ENCODE peak calls at places on chromosome 18, in seven cellular contexts. E, M, S, Y, O, P and I are unnamed samples.
A peak's percentile ranks its signal among the peaks of the same experiment; 100 is the strongest.

GRCh38 chr18:3333056-3333720 is 71.3 kb downstream of the MYL12B start:
- DNase-seq in Y (no peak), S (no peak), O (no peak), E (no peak), M (no peak), P (no peak), I (no peak)

GRCh38 chr18:48590678-48591077 is 51.8 kb downstream of the CTIF start:
- DNase-seq in M (no peak), Y (no peak), O (no peak), P (no peak), E (no peak), S (peak; percentile 69), I (peak; percentile 86)

GRCh38 chr18:42051411-42051810 is 96.4 kb downstream of the PIK3C3 start:
- DNase-seq in O (no peak), E (no peak), M (no peak), Y (no peak), P (no peak), S (no peak), I (no peak)

GRCh38 chr18:74897971-74898657 is 300.4 kb downstream of the ZNF407 start:
- DNase-seq in Y (no peak), M (no peak), E (no peak), O (no peak), S (peak; percentile 40), P (no peak), I (no peak)

GRCh38 chr18:63237911-63238710 is 81.5 kb downstream of the BCL2 start:
- DNase-seq in M (peak; percentile 40), E (no peak), S (peak; percentile 86), P (peak; percentile 63), Y (no peak), O (peak; percentile 24), I (peak; percentile 95)

GRCh38 chr18:49019446-49020045 is 68.8 kb upstream of the SMAD7 start:
- DNase-seq in Y (no peak), M (no peak), S (peak; percentile 29), O (no peak), P (no peak), E (no peak), I (no peak)

GRCh38 chr18:49020129-49020528 is 69.4 kb upstream of the SMAD7 start:
- DNase-seq in M (no peak), P (no peak), S (no peak), E (no peak), Y (no peak), O (no peak), I (no peak)

GRCh38 chr18:2139676-2140075 is 431.6 kb downstream of the METTL4 start:
- DNase-seq in S (peak; percentile 23), E (no peak), O (no peak), Y (no peak), P (no peak), M (no peak), I (peak; percentile 68)

GRCh38 chr18:34806527-34806926 is 96.4 kb downstream of the DTNA start:
- DNase-seq in P (no peak), S (no peak), E (no peak), O (no peak), Y (no peak), M (no peak), I (peak; percentile 16)

GRCh38 chr18:54776282-54776977 is 51.8 kb upstream of the RAB27B start:
- DNase-seq in P (peak; percentile 25), O (no peak), Y (no peak), E (no peak), S (peak; percentile 99), M (no peak), I (peak; percentile 98)

GRCh38 chr18:2797951-2798350 is 48.9 kb upstream of the EMILIN2 start:
- DNase-seq in Y (no peak), M (no peak), O (no peak), P (no peak), E (no peak), S (no peak), I (no peak)

GRCh38 chr18:43009666-43010065 is 105.8 kb downstream of the RIT2 start:
- DNase-seq in O (no peak), P (no peak), S (no peak), M (no peak), Y (no peak), E (no peak), I (no peak)

GRCh38 chr18:12890500-12890899 is 6.5 kb upstream of the PTPN2 start:
- DNase-seq in E (no peak), S (no peak), M (no peak), Y (no peak), P (no peak), O (no peak), I (no peak)

GRCh38 chr18:50410894-50411293 is 36.0 kb downstream of the SKA1 start:
- DNase-seq in O (no peak), S (peak; percentile 74), Y (no peak), E (no peak), P (no peak), M (no peak), I (peak; percentile 85)

GRCh38 chr18:12005542-12006487 is 24.5 kb downstream of the IMPA2 start:
- DNase-seq in Y (no peak), E (no peak), O (no peak), P (no peak), S (no peak), M (no peak), I (no peak)

GRCh38 chr18:74390900-74391299 is 66.2 kb downstream of the DIPK1C start:
- DNase-seq in Y (no peak), P (no peak), S (no peak), E (no peak), M (no peak), O (no peak), I (no peak)

GRCh38 chr18:48445540-48445939 is 36.4 kb upstream of the ZBTB7C start:
- DNase-seq in O (peak; percentile 68), M (peak; percentile 53), E (no peak), S (peak; percentile 87), P (peak; percentile 89), Y (peak; percentile 80), I (peak; percentile 84)

GRCh38 chr18:25176516-25177042 is 175.4 kb downstream of the ZNF521 start:
- DNase-seq in M (no peak), O (no peak), E (no peak), Y (no peak), S (no peak), P (no peak), I (no peak)

GRCh38 chr18:37574113-37574512 is 8.5 kb upstream of the CELF4 start:
- DNase-seq in M (no peak), P (no peak), O (no peak), E (no peak), S (no peak), Y (no peak), I (peak; percentile 31)

GRCh38 chr18:54235871-54236270 is 11.4 kb upstream of the MBD2 start:
- DNase-seq in Y (no peak), P (no peak), O (no peak), S (peak; percentile 61), M (no peak), E (no peak), I (peak; percentile 62)

GRCh38 chr18:67517224-67517765 is 775 bp upstream of the DSEL start:
- DNase-seq in Y (peak; percentile 43), M (peak; percentile 7), O (peak; percentile 24), P (peak; percentile 73), E (no peak), S (no peak), I (no peak)

GRCh38 chr18:916562-916961 is 11.9 kb downstream of the ADCYAP1 start:
- DNase-seq in S (no peak), Y (no peak), P (no peak), E (no peak), O (no peak), M (no peak), I (no peak)

GRCh38 chr18:33802955-33803354 is 224.9 kb downstream of the ASXL3 start:
- DNase-seq in O (no peak), S (no peak), E (no peak), P (no peak), Y (no peak), M (no peak), I (no peak)

GRCh38 chr18:63476666-63477065 is at the start of gene SERPINB5:
- DNase-seq in M (no peak), S (no peak), Y (peak; percentile 48), O (no peak), E (no peak), P (no peak), I (no peak)

GRCh38 chr18:79604913-79605235 is 74.7 kb upstream of the CTDP1 start:
- DNase-seq in E (no peak), Y (no peak), O (no peak), M (no peak), P (no peak), S (no peak), I (no peak)

GRCh38 chr18:55439036-55439435 is 149.0 kb downstream of the TCF4 start:
- DNase-seq in S (no peak), O (no peak), P (no peak), M (no peak), E (no peak), Y (no peak), I (no peak)

GRCh38 chr18:61946449-61946848 is 53.6 kb upstream of the RNF152 start:
- DNase-seq in Y (no peak), P (no peak), O (no peak), M (no peak), E (no peak), S (peak; percentile 86), I (no peak)

GRCh38 chr18:40949138-40949949 is 1005.7 kb upstream of the PIK3C3 start:
- DNase-seq in O (no peak), Y (no peak), E (no peak), M (no peak), S (no peak), P (no peak), I (no peak)

GRCh38 chr18:12327510-12328178 is 19.6 kb downstream of the TUBB6 start:
- DNase-seq in E (no peak), M (peak; percentile 77), O (peak; percentile 85), Y (peak; percentile 88), S (peak; percentile 74), P (peak; percentile 66), I (peak; percentile 84)

DNA sequence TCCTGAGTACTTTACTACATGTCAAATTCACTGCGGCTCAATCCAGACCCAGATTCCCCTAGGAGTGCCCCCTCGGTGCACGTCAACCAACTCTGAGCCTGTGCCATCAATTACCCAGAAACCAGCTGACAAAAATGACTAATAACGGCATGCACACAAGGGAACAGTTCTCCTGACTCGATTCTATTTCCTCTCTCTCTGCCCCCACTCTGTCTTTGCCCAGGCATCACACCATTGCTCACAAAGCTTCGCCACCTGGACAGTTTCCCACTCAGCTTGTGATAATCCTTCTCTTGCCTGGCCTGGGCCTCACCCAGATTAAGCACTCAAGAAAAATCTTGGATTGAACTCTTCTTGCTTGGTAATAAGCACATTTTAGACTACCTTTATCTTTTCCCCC is 115.2 kb upstream of the NDUFV2 start:
- DNase-seq in Y (no peak), O (no peak), E (no peak), P (no peak), S (no peak), M (no peak), I (peak; percentile 21)
- H3K27ac ChIP-seq in Y (no peak overlapping the region), O (no peak overlapping the region), E (peak overlapping the region; percentile 40), P (no peak overlapping the region), S (no peak overlapping the region), M (no peak overlapping the region), I (no peak overlapping the region)

GRCh38 chr18:77168666-77169358 is 36.2 kb upstream of the MBP start:
- DNase-seq in M (no peak), Y (no peak), E (no peak), S (no peak), P (no peak), O (no peak), I (no peak)
- H3K27me3 ChIP-seq in M (peaks cover 3% of the 10 kb centered on the region), Y (peaks cover 4% of the 10 kb centered on the region), E (no peaks in the 10 kb centered on the region), S (no peaks in the 10 kb centered on the region), P (peaks cover 6% of the 10 kb centered on the region), O (no peaks in the 10 kb centered on the region), I (no peaks in the 10 kb centered on the region)

GRCh38 chr18:28408528-28408927 is 231.6 kb upstream of the CDH2 start:
- DNase-seq in E (no peak), P (no peak), S (no peak), M (no peak), O (no peak), Y (no peak), I (no peak)
- H3K36me3 ChIP-seq in E (no peaks in the 10 kb centered on the region), P (no peaks in the 10 kb centered on the region), S (no peaks in the 10 kb centered on the region), M (no peaks in the 10 kb centered on the region), O (no peaks in the 10 kb centered on the region), Y (no peaks in the 10 kb centered on the region), I (no peaks in the 10 kb centered on the region)

GRCh38 chr18:7871560-7872456 is 304.7 kb downstream of the PTPRM start:
- DNase-seq in P (no peak), O (no peak), M (no peak), S (peak; percentile 28), E (no peak), Y (no peak), I (peak; percentile 46)
- H3K27ac ChIP-seq in P (no peak overlapping the region), O (no peak overlapping the region), M (no peak overlapping the region), S (no peak overlapping the region), E (no peak overlapping the region), Y (peak overlapping the region; percentile 64), I (no peak overlapping the region)